ENCODE peak calls at places on chromosomes 4 and X, in six cellular contexts. M is body of pancreas, K is mucosa of descending colon, A is right lobe of liver, P is lower lobe of right lung, N is ovary. L is an unnamed sample. For H3K36me3, the result is how much of the 10 kb centered on the place peaks cover.

GRCh38 chrX:11212741-11213140 is 80.5 kb upstream of the AMELX start:
- DNase-seq in M (no peak), K (no peak), A (no peak), P (no peak), N (no peak), L (no peak)

GRCh38 chrX:10496345-10496965 is 123.9 kb downstream of the MID1 start:
- DNase-seq in M (no peak), K (no peak), A (no peak), P (no peak), N (no peak), L (no peak)

GRCh38 chr4:142181021-142181420 is 544.6 kb downstream of the IL15 start:
- DNase-seq in M (no peak), K (no peak), A (no peak), P (no peak), N (no peak), L (no peak)

GRCh38 chr4:54233128-54233696 is 4.1 kb downstream of the PDGFRA start:
- DNase-seq in M (peak), K (peak), A (peak), P (peak), N (peak), L (peak)

GRCh38 chrX:15336023-15336413 is 695 bp upstream of the PIGA start:
- DNase-seq in M (peak), K (no peak), A (no peak), P (peak), N (no peak), L (no peak)

GRCh38 chr4:41750158-41750623 is 1.7 kb upstream of the PHOX2B start:
- DNase-seq in M (no peak), K (no peak), A (no peak), P (no peak), N (no peak), L (no peak)

GRCh38 chr4:107665001-107665400 is 55.0 kb downstream of the PAPSS1 start:
- DNase-seq in M (no peak), K (no peak), A (no peak), P (no peak), N (no peak), L (no peak)

GRCh38 chr4:44760142-44760898 is 34.0 kb upstream of the GNPDA2 start:
- DNase-seq in M (peak), K (no peak), A (no peak), P (no peak), N (no peak), L (no peak)

GRCh38 chrX:317424-318067 is 1.1 kb downstream of the GTPBP6 start:
- DNase-seq in M (no peak), K (no peak), A (no peak), P (no peak), N (no peak), L (no peak)
- H3K4me3 ChIP-seq in M (no peak), K (no peak), A (peak), P (peak), N (peak), L (peak)

DNA sequence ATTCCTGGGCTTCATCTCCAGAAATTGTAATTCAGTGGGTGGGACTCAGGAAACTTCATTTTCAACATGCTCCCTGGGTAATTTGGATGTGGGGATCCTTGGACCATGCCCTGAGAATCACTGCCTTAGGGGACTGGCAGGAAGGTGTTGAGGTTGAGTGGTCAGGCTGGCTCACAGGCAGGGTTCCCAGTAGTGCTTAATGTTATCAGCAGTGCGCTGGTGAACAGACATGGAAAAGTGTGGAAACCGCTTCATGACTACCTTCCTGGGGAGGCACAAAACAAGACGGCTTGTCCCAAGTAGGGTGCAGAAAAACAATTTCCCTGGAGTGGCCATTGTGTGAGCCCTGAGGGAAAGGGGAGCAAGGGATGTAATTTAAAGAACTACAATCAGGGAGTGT is 31.4 kb downstream of the SUPT20HL1 start:
- DNase-seq in M (no peak), K (no peak), A (no peak), P (no peak), N (no peak), L (no peak)
- H3K36me3 ChIP-seq in M (under half), K (under half), A (under half), P (under half), N (under half), L (under half)

DNA sequence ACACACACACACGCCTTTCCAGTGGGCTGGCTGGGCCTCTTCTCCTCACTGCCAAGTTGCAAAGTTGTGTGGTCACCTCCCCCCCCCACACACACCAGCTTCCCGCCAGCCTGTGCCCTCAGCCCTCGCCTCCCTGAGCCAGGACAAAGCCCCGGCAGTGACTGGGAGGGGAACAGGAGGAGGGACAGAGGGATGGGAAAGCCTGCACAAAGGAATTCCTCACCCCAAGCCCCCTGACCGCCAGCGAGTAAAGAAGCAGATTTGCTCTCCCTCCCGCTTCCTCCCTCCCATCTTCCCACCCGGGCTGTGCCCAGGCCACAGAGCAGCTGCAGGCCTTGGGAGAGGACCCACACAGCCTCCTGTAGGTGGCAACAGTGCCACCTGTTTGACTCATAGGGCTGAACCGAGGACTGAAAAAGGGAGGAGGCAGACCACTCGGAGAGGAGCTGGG is at the start of gene GDPD2:
- DNase-seq in M (peak), K (no peak), A (no peak), P (no peak), N (no peak), L (no peak)
- TF ChIP-seq CTCF in M (peak), K (no peak), A (no peak), P (no peak), N (no peak), L (no peak)

GRCh38 chr4:16897991-16898827 is at the start of gene LDB2:
- DNase-seq in M (peak), K (peak), A (peak), P (peak), N (peak), L (no peak)
- H3K4me3 ChIP-seq in M (no peak), K (no peak), A (peak), P (peak), N (peak), L (peak)

GRCh38 chr4:1216869-1217294 is 32.0 kb downstream of the CTBP1 start:
- DNase-seq in M (no peak), K (peak), A (no peak), P (no peak), N (no peak), L (peak)
- H3K36me3 ChIP-seq in M (under half), K (under half), A (under half), P (half or more), N (under half), L (under half)

GRCh38 chr4:60683357-60683756 is 516.8 kb upstream of the ADGRL3 start:
- DNase-seq in M (no peak), K (no peak), A (no peak), P (no peak), N (no peak), L (no peak)

GRCh38 chr4:60683953-60684352 is 516.2 kb upstream of the ADGRL3 start:
- DNase-seq in M (no peak), K (no peak), A (no peak), P (no peak), N (no peak), L (no peak)

GRCh38 chr4:60682901-60683300 is 517.2 kb upstream of the ADGRL3 start:
- DNase-seq in M (no peak), K (no peak), A (no peak), P (no peak), N (no peak), L (no peak)
- TF ChIP-seq CTCF in M (no peak), K (no peak), A (no peak), P (no peak), N (no peak), L (no peak)

DNA sequence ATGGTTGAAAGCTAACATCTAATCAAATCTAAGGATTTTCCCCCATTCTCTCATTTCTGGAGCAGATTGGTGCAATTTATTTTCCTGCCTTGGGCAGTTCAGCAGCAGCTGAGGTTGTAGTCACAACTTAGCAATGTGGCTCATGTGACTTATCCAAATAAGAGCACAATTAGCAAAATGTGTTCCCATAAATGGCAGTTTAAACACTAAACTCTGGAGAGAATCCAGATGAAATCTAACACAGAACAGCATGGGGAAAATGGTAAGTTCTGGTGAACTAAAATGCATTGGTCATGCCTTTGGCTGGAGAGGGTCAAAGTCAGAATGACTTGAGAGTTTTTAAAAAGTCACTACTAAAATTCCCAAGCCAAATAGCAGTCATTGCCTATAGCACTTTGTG is 422.6 kb upstream of the DIPK2B start:
- DNase-seq in M (no peak), K (no peak), A (no peak), P (no peak), N (no peak), L (no peak)
- H3K4me3 ChIP-seq in M (no peak), K (no peak), A (no peak), P (no peak), N (no peak), L (no peak)

GRCh38 chr4:110653602-110654253 is 30.9 kb upstream of the PITX2 start:
- DNase-seq in M (no peak), K (no peak), A (no peak), P (no peak), N (no peak), L (no peak)
- H3K36me3 ChIP-seq in M (under half), K (under half), A (under half), P (under half), N (under half), L (under half)

GRCh38 chrX:94662665-94663064 is 988.7 kb downstream of the FAM133A start:
- DNase-seq in M (no peak), K (no peak), A (no peak), P (no peak), N (no peak), L (no peak)
- TF ChIP-seq CTCF in M (peak), K (no peak), A (no peak), P (peak), N (no peak), L (no peak)